ENCODE peak calls at places on chromosomes 6 and 20, in six cellular contexts. F is IMR-90, V is endothelial cell, N is astrocyte of the cerebellum, G is neural progenitor cell, S is NB4. I is an unnamed sample.

GRCh38 chr20:43459022-43459942 is 1.6 kb downstream of the SRSF6 start:
- DNase-seq in G (peak; percentile 34), F (peak; percentile 20), N (no peak), S (peak; percentile 39), V (no peak), I (no peak)

GRCh38 chr6:142569676-142570075 is 267.9 kb downstream of the ADGRG6 start:
- DNase-seq in F (no peak), G (no peak), N (no peak), V (no peak), S (no peak), I (no peak)

GRCh38 chr6:42137192-42137753 is 5.1 kb downstream of the C6orf132 start:
- DNase-seq in G (no peak), V (no peak), F (no peak), N (no peak), S (no peak), I (no peak)

GRCh38 chr6:125193208-125193607 is 39.6 kb downstream of the TPD52L1 start:
- DNase-seq in S (no peak), V (no peak), N (no peak), G (no peak), F (no peak), I (no peak)

GRCh38 chr6:42618686-42619085 is 54.9 kb downstream of the UBR2 start:
- DNase-seq in G (no peak), S (no peak), V (no peak), F (peak; percentile 83), N (no peak), I (no peak)

GRCh38 chr6:26216886-26217713 is 129.9 kb downstream of the HFE start:
- DNase-seq in V (peak; percentile 85), F (peak; percentile 90), G (peak; percentile 97), S (peak; percentile 98), N (peak; percentile 75), I (no peak)

GRCh38 chr20:15005300-15005986 is 668.0 kb upstream of the FLRT3 start:
- DNase-seq in N (no peak), S (no peak), V (no peak), F (no peak), G (no peak), I (no peak)

GRCh38 chr6:26087284-26088115 is at the start of gene HFE:
- DNase-seq in V (peak; percentile 38), F (peak; percentile 68), S (peak; percentile 53), G (peak; percentile 50), N (no peak), I (no peak)

GRCh38 chr20:11807070-11807741 is 110.5 kb upstream of the BTBD3 start:
- DNase-seq in S (no peak), V (no peak), F (peak; percentile 93), G (no peak), N (peak; percentile 90), I (no peak)

GRCh38 chr6:5205877-5206840 is 54.6 kb downstream of the LYRM4 start:
- DNase-seq in S (peak; percentile 92), G (no peak), N (peak; percentile 46), F (peak; percentile 64), V (no peak), I (no peak)

GRCh38 chr20:44166008-44166407 is 21.0 kb downstream of the JPH2 start:
- DNase-seq in F (peak; percentile 36), S (peak; percentile 45), N (peak; percentile 66), V (no peak), G (no peak), I (no peak)

GRCh38 chr6:69706724-69707123 is 90.1 kb downstream of the LMBRD1 start:
- DNase-seq in S (no peak), V (no peak), N (no peak), G (no peak), F (no peak), I (no peak)

GRCh38 chr6:109183109-109183508 is 87.8 kb downstream of the CEP57L1 start:
- DNase-seq in N (no peak), G (no peak), V (no peak), S (peak; percentile 57), F (no peak), I (no peak)

GRCh38 chr20:3349786-3350185 is 57.7 kb downstream of the DNAAF9 start:
- DNase-seq in F (no peak), N (no peak), S (no peak), G (no peak), V (no peak), I (no peak)

GRCh38 chr6:150492941-150493340 is 106.7 kb upstream of the PLEKHG1 start:
- DNase-seq in N (peak; percentile 87), S (no peak), F (no peak), V (no peak), G (no peak), I (no peak)

GRCh38 chr6:113651120-113651519 is 206.0 kb upstream of the MARCKS start:
- DNase-seq in V (no peak), G (no peak), N (no peak), S (no peak), F (no peak), I (no peak)

GRCh38 chr6:14197118-14197517 is 79.5 kb downstream of the CD83 start:
- DNase-seq in F (no peak), G (no peak), S (no peak), V (no peak), N (no peak), I (no peak)

GRCh38 chr6:169800668-169801395 is 49.4 kb downstream of the ERMARD start:
- DNase-seq in V (no peak), S (peak; percentile 84), F (peak; percentile 82), G (no peak), N (no peak), I (peak; percentile 64)

GRCh38 chr6:147699637-147700036 is 191.1 kb downstream of the SAMD5 start:
- DNase-seq in S (no peak), F (peak; percentile 91), V (no peak), N (peak; percentile 15), G (no peak), I (no peak)

GRCh38 chr20:35856866-35857265 is 85.1 kb downstream of the PHF20 start:
- DNase-seq in G (no peak), F (no peak), V (no peak), S (no peak), N (no peak), I (no peak)

DNA sequence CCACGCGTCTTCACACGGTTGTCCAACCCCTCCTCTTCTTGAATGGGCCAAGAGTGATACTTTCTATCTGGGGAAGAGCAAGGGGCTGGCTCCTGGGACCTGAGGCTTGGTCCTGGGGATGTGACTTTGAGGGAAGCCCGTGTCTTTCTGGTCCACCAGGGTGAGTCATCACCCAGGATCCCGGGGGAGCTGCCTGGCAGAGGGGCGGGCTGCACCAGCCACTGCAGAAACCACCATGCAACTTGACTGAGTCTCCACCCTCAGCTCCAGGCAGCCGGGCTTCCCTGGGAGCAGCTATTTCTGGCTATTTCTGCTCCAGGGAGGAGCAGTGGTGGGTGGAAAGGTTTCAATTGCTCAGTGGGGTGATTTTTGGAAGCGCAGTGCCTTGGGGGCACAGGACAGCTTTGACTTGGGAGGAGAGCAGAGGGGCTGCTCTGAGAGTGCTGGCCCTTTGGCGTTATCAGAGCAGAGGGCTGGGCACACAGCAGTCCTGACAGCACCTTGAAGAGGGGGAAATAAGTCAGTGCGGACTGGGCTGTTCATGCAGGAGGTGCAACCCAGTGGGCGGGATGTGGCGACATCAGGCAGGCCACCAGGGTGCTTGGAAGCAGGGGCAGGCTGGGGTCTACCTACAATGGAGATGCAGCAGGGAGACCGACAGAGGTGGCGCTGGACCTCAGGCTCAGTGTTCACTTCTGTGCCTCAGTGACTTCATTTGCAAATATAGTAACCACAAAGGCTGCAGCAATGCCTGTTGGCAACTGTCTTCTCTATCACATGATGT is 45.1 kb upstream of the FAM83D start:
- DNase-seq in F (no peak), V (no peak), N (no peak), G (no peak), S (peak; percentile 81), I (no peak)
- TF ChIP-seq CTCF in F (no peak), V (no peak), N (no peak), G (no peak), S (peak; percentile 0), I (no peak)

GRCh38 chr6:154675602-154676088 is 57.6 kb upstream of the SCAF8 start:
- DNase-seq in S (peak; percentile 95), V (peak; percentile 87), F (peak; percentile 96), G (peak; percentile 92), N (peak; percentile 96), I (peak; percentile 82)
- TF ChIP-seq CTCF in S (peak; percentile 99), V (peak; percentile 96), F (peak; percentile 100), G (peak; percentile 100), N (peak; percentile 99), I (peak; percentile 100)

DNA sequence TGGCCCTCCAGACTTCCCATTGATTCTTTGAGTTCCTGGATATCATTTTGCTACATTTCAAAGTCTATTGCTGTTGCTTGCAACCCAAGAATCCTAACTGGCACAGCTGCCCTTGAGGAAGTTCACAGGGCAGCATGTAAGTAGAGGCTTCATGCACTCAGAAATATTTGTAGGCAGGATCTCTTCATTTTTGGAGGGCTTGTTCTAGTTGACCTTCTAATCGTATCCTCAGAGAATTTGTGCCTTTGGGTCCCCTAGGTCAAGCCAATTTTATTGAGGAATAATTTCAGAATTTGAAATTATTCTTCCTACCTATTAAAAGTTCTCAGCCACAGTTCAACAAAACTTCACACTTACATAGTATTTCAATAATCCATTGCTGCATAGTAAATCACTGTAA is 5.6 kb upstream of the NCOA3 start:
- DNase-seq in V (no peak), S (no peak), G (no peak), N (no peak), F (no peak), I (no peak)
- TF ChIP-seq CTCF in V (no peak), S (no peak), G (no peak), N (no peak), F (no peak), I (no peak)

GRCh38 chr6:101069191-101069795 is 188.2 kb upstream of the ASCC3 start:
- DNase-seq in F (no peak), V (no peak), G (no peak), S (no peak), N (no peak), I (no peak)
- TF ChIP-seq CTCF in F (no peak), V (no peak), G (no peak), S (no peak), N (no peak), I (no peak)

DNA sequence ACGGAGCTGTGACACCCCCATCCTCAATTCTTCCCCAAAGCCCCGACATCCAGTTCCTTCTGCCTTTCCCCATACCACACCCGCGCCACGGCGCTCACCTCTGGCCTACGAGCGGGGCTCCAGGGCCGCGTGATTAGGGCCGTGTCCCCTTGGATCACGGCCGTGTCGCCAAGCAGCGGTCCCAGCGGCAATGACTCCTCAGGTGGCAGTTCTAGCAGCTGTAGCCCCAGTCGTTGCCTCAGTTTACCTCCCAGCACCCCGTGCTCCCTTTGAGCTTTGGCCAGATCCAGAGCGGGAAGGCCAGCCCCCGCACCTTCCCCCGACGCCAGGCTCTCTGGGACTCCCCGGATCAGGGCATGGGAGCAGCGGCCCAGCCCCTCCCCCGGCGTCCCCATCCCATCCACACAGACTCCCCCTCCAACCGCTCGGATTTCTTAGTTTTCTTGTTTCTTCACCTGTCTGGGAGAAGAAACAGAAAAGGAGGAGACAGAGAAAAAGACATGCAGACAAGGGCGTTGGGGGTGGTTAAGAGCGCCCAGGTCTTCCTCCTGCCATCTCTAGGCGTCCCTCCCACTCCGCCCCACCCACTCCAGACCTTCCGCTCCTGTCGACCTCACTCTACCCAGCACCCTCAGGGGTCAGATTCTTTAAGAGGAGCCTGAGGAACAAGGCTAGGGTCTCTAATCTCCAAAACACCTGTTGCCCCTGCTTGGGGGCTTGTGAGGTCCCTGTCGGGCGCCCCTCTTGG is at the start of gene DDAH2:
- DNase-seq in S (no peak), F (no peak), N (no peak), V (no peak), G (no peak), I (no peak)
- TF ChIP-seq CTCF in S (no peak), F (no peak), N (peak; percentile 64), V (no peak), G (no peak), I (no peak)

GRCh38 chr6:234706-235372 is 57.4 kb upstream of the DUSP22 start:
- DNase-seq in F (no peak), S (no peak), V (no peak), N (no peak), G (no peak), I (no peak)
- TF ChIP-seq CTCF in F (no peak), S (no peak), V (no peak), N (no peak), G (no peak), I (no peak)

GRCh38 chr6:158567152-158567551 is 7.3 kb downstream of the TMEM181 start:
- DNase-seq in N (no peak), G (no peak), V (no peak), F (no peak), S (no peak), I (no peak)
- TF ChIP-seq CTCF in N (no peak), G (no peak), V (no peak), F (no peak), S (no peak), I (no peak)